ENCODE peak calls at places on chromosomes 2 and 18, in six cellular contexts. N is K562, W is HCT116, X is H1, J is SK-N-SH, C is HepG2. Q is an unnamed sample.

GRCh38 chr18:33560686-33561370 is 17.2 kb upstream of the ASXL3 start:
- DNase-seq in N (no peak), W (no peak), X (no peak), J (peak; percentile 34), C (peak; percentile 7), Q (no peak)

GRCh38 chr2:32061973-32062861 is 1.1 kb upstream of the SPAST start:
- DNase-seq in N (peak; percentile 37), W (no peak), X (no peak), J (peak; percentile 50), C (peak; percentile 78), Q (peak; percentile 14)

GRCh38 chr2:18684202-18685040 is 95.1 kb upstream of the NT5C1B start:
- DNase-seq in N (no peak), W (no peak), X (no peak), J (no peak), C (no peak), Q (no peak)

GRCh38 chr2:65081232-65081685 is 25.0 kb downstream of the CEP68 start:
- DNase-seq in N (no peak), W (no peak), X (no peak), J (no peak), C (no peak), Q (no peak)

GRCh38 chr2:168639024-168639423 is 163.4 kb upstream of the NOSTRIN start:
- DNase-seq in N (no peak), W (no peak), X (no peak), J (no peak), C (no peak), Q (no peak)

GRCh38 chr2:85287721-85288120 is 40.1 kb downstream of the TGOLN2 start:
- DNase-seq in N (no peak), W (no peak), X (no peak), J (no peak), C (no peak), Q (no peak)

GRCh38 chr2:219527076-219527394 is 12.8 kb downstream of the ASIC4 start:
- DNase-seq in N (no peak), W (no peak), X (no peak), J (peak; percentile 81), C (no peak), Q (no peak)

GRCh38 chr2:45241061-45241561 is 231.9 kb upstream of the SIX2 start:
- DNase-seq in N (no peak), W (no peak), X (no peak), J (no peak), C (no peak), Q (no peak)

GRCh38 chr18:8462651-8463185 is 146.5 kb upstream of the RAB12 start:
- DNase-seq in N (no peak), W (no peak), X (no peak), J (no peak), C (peak; percentile 21), Q (no peak)

GRCh38 chr2:217955881-217956493 is 46.8 kb downstream of the TNS1 start:
- DNase-seq in N (no peak), W (no peak), X (no peak), J (no peak), C (no peak), Q (no peak)

GRCh38 chr2:33215299-33215698 is 261.1 kb upstream of the RASGRP3 start:
- DNase-seq in N (no peak), W (no peak), X (no peak), J (no peak), C (no peak), Q (no peak)

GRCh38 chr2:189534854-189535253 is 45.7 kb downstream of the SLC40A1 start:
- DNase-seq in N (no peak), W (no peak), X (no peak), J (no peak), C (peak; percentile 53), Q (no peak)

GRCh38 chr2:32375228-32375892 is 18.5 kb downstream of the BIRC6 start:
- DNase-seq in N (no peak), W (no peak), X (no peak), J (no peak), C (no peak), Q (no peak)

GRCh38 chr2:128986026-128986720 is 667.5 kb upstream of the HS6ST1 start:
- DNase-seq in N (no peak), W (no peak), X (no peak), J (no peak), C (no peak), Q (no peak)

GRCh38 chr18:64202836-64203235 is 53.9 kb upstream of the LINC00305 start:
- DNase-seq in N (no peak), W (no peak), X (no peak), J (no peak), C (no peak), Q (no peak)

GRCh38 chr18:3279201-3280185 is 17.6 kb downstream of the MYL12B start:
- DNase-seq in N (no peak), W (no peak), X (no peak), J (no peak), C (no peak), Q (no peak)

GRCh38 chr2:64711260-64711659 is 57.5 kb upstream of the SERTAD2 start:
- DNase-seq in N (no peak), W (no peak), X (no peak), J (no peak), C (no peak), Q (no peak)

GRCh38 chr2:41038408-41038807 is 586.5 kb upstream of the SLC8A1 start:
- DNase-seq in N (no peak), W (no peak), X (no peak), J (no peak), C (no peak), Q (no peak)

GRCh38 chr2:169265581-169265980 is 96.8 kb downstream of the LRP2 start:
- DNase-seq in N (no peak), W (no peak), X (no peak), J (no peak), C (no peak), Q (no peak)

GRCh38 chr2:118059919-118060478 is 28.3 kb upstream of the INSIG2 start:
- DNase-seq in N (no peak), W (no peak), X (no peak), J (no peak), C (no peak), Q (no peak)

GRCh38 chr2:212451786-212452200 is 86.8 kb downstream of the ERBB4 start:
- DNase-seq in N (no peak), W (peak; percentile 19), X (no peak), J (no peak), C (peak; percentile 99), Q (no peak)

GRCh38 chr2:134625311-134625710 is 93.5 kb downstream of the TMEM163 start:
- DNase-seq in N (no peak), W (no peak), X (no peak), J (no peak), C (no peak), Q (no peak)

GRCh38 chr2:108905906-108906305 is 83.1 kb downstream of the EDAR start:
- DNase-seq in N (no peak), W (no peak), X (no peak), J (peak; percentile 9), C (no peak), Q (no peak)

GRCh38 chr2:198004921-198005829 is 200.8 kb downstream of the PLCL1 start:
- DNase-seq in N (no peak), W (no peak), X (no peak), J (no peak), C (no peak), Q (no peak)

GRCh38 chr2:235238537-235238936 is 255.3 kb upstream of the AGAP1 start:
- DNase-seq in N (no peak), W (no peak), X (no peak), J (peak; percentile 64), C (no peak), Q (no peak)

GRCh38 chr2:191538334-191538910 is 139.5 kb upstream of the NABP1 start:
- DNase-seq in N (no peak), W (no peak), X (no peak), J (peak; percentile 72), C (no peak), Q (no peak)

GRCh38 chr18:58823385-58823784 is 41.3 kb upstream of the ZNF532 start:
- DNase-seq in N (no peak), W (no peak), X (no peak), J (no peak), C (no peak), Q (no peak)

GRCh38 chr2:67463810-67464209 is 66.7 kb downstream of the ETAA1 start:
- DNase-seq in N (no peak), W (peak; percentile 64), X (no peak), J (no peak), C (no peak), Q (peak; percentile 57)
- TF ChIP-seq JUND in N (no peak), W (peak; percentile 46), X (no peak), J (no peak), C (no peak), Q (no peak)

GRCh38 chr2:47269316-47270232 is 114.5 kb upstream of the STPG4 start:
- DNase-seq in N (peak; percentile 32), W (peak; percentile 64), X (no peak), J (no peak), C (peak; percentile 66), Q (no peak)
- TF ChIP-seq JUND in N (no peak), W (peak; percentile 60), X (no peak), J (peak; percentile 91), C (no peak), Q (no peak)

GRCh38 chr2:127097471-127097765 is 9.5 kb downstream of the BIN1 start:
- DNase-seq in N (no peak), W (no peak), X (no peak), J (no peak), C (no peak), Q (no peak)
- TF ChIP-seq JUND in N (no peak), W (no peak), X (no peak), J (no peak), C (no peak), Q (no peak)

GRCh38 chr18:23053756-23054457 is 81.4 kb upstream of the CABLES1 start:
- DNase-seq in N (no peak), W (no peak), X (peak; percentile 39), J (peak; percentile 75), C (peak; percentile 50), Q (peak; percentile 26)
- TF ChIP-seq JUND in N (no peak), W (no peak), X (no peak), J (no peak), C (no peak), Q (no peak)

GRCh38 chr2:240946654-240947053 is 40.5 kb downstream of the CROCC2 start:
- DNase-seq in N (no peak), W (no peak), X (no peak), J (no peak), C (no peak), Q (peak; percentile 21)

GRCh38 chr2:240947607-240948006 is 41.5 kb downstream of the CROCC2 start:
- DNase-seq in N (no peak), W (no peak), X (no peak), J (no peak), C (no peak), Q (no peak)

GRCh38 chr2:240948086-240948485 is 42.0 kb downstream of the CROCC2 start:
- DNase-seq in N (no peak), W (no peak), X (no peak), J (no peak), C (no peak), Q (no peak)

GRCh38 chr2:240946046-240946445 is 39.9 kb downstream of the CROCC2 start:
- DNase-seq in N (no peak), W (no peak), X (no peak), J (no peak), C (no peak), Q (no peak)

DNA sequence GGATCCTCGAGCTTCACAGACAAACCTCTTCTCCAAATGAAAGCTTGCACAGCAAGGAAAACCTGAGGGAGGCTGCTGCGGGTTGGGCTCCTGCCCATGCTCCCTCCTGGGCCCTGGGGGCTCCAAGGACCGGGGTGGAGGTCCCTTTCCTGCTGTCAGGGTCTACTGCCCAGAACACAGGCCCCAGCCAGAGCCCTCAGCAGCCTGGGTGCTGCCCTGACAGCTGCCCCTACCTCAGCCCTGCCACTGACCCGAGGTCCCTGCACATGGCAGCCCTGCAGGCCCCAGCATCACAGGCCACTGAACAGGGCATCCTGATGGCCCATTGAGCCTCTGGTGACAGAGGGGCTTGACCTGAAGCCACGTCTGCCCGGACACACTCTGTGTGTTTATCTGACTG is 41.0 kb downstream of the CROCC2 start:
- DNase-seq in N (no peak), W (no peak), X (no peak), J (no peak), C (no peak), Q (no peak)
- TF ChIP-seq JUND in N (no peak), W (no peak), X (no peak), J (no peak), C (no peak), Q (no peak)

Q was measured in T47D.